ENCODE peak calls at places on chromosome 1, in nine cellular contexts. One of them, this sample, is unnamed.

GRCh38 chr1:221741364-221741970 is 422 bp downstream of the DUSP10 start:
- DNase-seq in upper lobe of right lung: peak
- DNase-seq in pancreas: no peak
- DNase-seq in IMR-90: peak
- DNase-seq in NT2/D1: no peak
- DNase-seq in AG10803: peak
- DNase-seq in CD8-positive, alpha-beta T cell: no peak
- DNase-seq in SJSA1: no peak
- DNase-seq in colonic mucosa: peak
- DNase-seq in this sample: peak

GRCh38 chr1:181971424-181971823 is 90.1 kb downstream of the ZNF648 start:
- DNase-seq in colonic mucosa: no peak
- DNase-seq in NT2/D1: no peak
- DNase-seq in pancreas: no peak
- DNase-seq in SJSA1: no peak
- DNase-seq in CD8-positive, alpha-beta T cell: no peak
- DNase-seq in upper lobe of right lung: no peak
- DNase-seq in AG10803: no peak
- DNase-seq in IMR-90: no peak
- DNase-seq in this sample: no peak

GRCh38 chr1:214899908-214900470 is 182.5 kb upstream of the KCNK2 start:
- DNase-seq in IMR-90: peak
- DNase-seq in SJSA1: no peak
- DNase-seq in pancreas: no peak
- DNase-seq in colonic mucosa: no peak
- DNase-seq in AG10803: peak
- DNase-seq in CD8-positive, alpha-beta T cell: no peak
- DNase-seq in upper lobe of right lung: no peak
- DNase-seq in NT2/D1: no peak
- DNase-seq in this sample: no peak

GRCh38 chr1:172273668-172274396 is 146.7 kb upstream of the C1orf105 start:
- DNase-seq in upper lobe of right lung: no peak
- DNase-seq in AG10803: no peak
- DNase-seq in SJSA1: no peak
- DNase-seq in pancreas: no peak
- DNase-seq in colonic mucosa: no peak
- DNase-seq in NT2/D1: no peak
- DNase-seq in CD8-positive, alpha-beta T cell: no peak
- DNase-seq in IMR-90: no peak
- DNase-seq in this sample: no peak

GRCh38 chr1:29688477-29689365 is 452.4 kb downstream of the PTPRU start:
- DNase-seq in IMR-90: peak
- DNase-seq in NT2/D1: no peak
- DNase-seq in pancreas: no peak
- DNase-seq in AG10803: peak
- DNase-seq in colonic mucosa: no peak
- DNase-seq in CD8-positive, alpha-beta T cell: no peak
- DNase-seq in SJSA1: peak
- DNase-seq in upper lobe of right lung: peak
- DNase-seq in this sample: no peak

GRCh38 chr1:14949836-14950674 is 203.5 kb upstream of the TMEM51 start:
- DNase-seq in upper lobe of right lung: no peak
- DNase-seq in SJSA1: no peak
- DNase-seq in AG10803: no peak
- DNase-seq in IMR-90: no peak
- DNase-seq in CD8-positive, alpha-beta T cell: no peak
- DNase-seq in pancreas: no peak
- DNase-seq in NT2/D1: no peak
- DNase-seq in colonic mucosa: no peak
- DNase-seq in this sample: no peak

GRCh38 chr1:28927442-28928305 is 13.3 kb downstream of the EPB41 start:
- DNase-seq in IMR-90: peak
- DNase-seq in AG10803: peak
- DNase-seq in NT2/D1: no peak
- DNase-seq in pancreas: no peak
- DNase-seq in SJSA1: no peak
- DNase-seq in colonic mucosa: no peak
- DNase-seq in upper lobe of right lung: no peak
- DNase-seq in CD8-positive, alpha-beta T cell: no peak
- DNase-seq in this sample: no peak

GRCh38 chr1:202888204-202888506 is 794 bp downstream of the RABIF start:
- DNase-seq in IMR-90: peak
- DNase-seq in pancreas: no peak
- DNase-seq in CD8-positive, alpha-beta T cell: no peak
- DNase-seq in NT2/D1: no peak
- DNase-seq in upper lobe of right lung: no peak
- DNase-seq in SJSA1: no peak
- DNase-seq in AG10803: peak
- DNase-seq in colonic mucosa: no peak
- DNase-seq in this sample: no peak

GRCh38 chr1:32500387-32501209 is 35.7 kb downstream of the ZBTB8B start:
- DNase-seq in SJSA1: peak
- DNase-seq in upper lobe of right lung: peak
- DNase-seq in AG10803: peak
- DNase-seq in CD8-positive, alpha-beta T cell: no peak
- DNase-seq in NT2/D1: peak
- DNase-seq in colonic mucosa: peak
- DNase-seq in pancreas: peak
- DNase-seq in IMR-90: peak
- DNase-seq in this sample: peak
- H3K4me3 ChIP-seq in SJSA1: peak
- H3K4me3 ChIP-seq in upper lobe of right lung: peak
- H3K4me3 ChIP-seq in AG10803: peak
- H3K4me3 ChIP-seq in CD8-positive, alpha-beta T cell: no peak
- H3K4me3 ChIP-seq in NT2/D1: peak
- H3K4me3 ChIP-seq in colonic mucosa: peak
- H3K4me3 ChIP-seq in pancreas: peak
- H3K4me3 ChIP-seq in IMR-90: peak
- H3K4me3 ChIP-seq in this sample: peak

DNA sequence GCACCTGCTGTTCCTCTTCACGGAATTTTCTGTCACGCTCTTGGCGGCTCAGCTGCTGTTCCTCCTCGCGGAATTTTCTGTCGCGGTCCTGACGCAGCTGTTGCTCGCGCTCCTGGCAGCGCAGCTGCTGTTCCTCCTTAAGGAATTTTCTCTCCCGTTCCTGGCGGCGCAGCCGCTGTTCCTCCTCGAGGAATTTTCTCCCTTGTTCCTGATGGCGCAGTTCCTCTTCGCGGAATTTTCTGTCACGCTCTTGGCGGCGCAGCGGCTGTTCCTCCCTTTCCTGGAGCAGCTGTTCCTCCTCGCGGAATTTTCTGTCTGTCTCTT is 6.4 kb downstream of the TCHH start:
- DNase-seq in CD8-positive, alpha-beta T cell: no peak
- DNase-seq in NT2/D1: no peak
- DNase-seq in IMR-90: no peak
- DNase-seq in upper lobe of right lung: no peak
- DNase-seq in pancreas: no peak
- DNase-seq in colonic mucosa: peak
- DNase-seq in SJSA1: no peak
- DNase-seq in AG10803: peak
- DNase-seq in this sample: no peak
- H3K4me3 ChIP-seq in CD8-positive, alpha-beta T cell: no peak
- H3K4me3 ChIP-seq in NT2/D1: no peak
- H3K4me3 ChIP-seq in IMR-90: no peak
- H3K4me3 ChIP-seq in upper lobe of right lung: peak
- H3K4me3 ChIP-seq in pancreas: no peak
- H3K4me3 ChIP-seq in colonic mucosa: peak
- H3K4me3 ChIP-seq in SJSA1: no peak
- H3K4me3 ChIP-seq in AG10803: peak
- H3K4me3 ChIP-seq in this sample: no peak

GRCh38 chr1:166166701-166167394 is at the start of gene FAM78B:
- DNase-seq in IMR-90: peak
- DNase-seq in colonic mucosa: peak
- DNase-seq in NT2/D1: peak
- DNase-seq in CD8-positive, alpha-beta T cell: peak
- DNase-seq in AG10803: peak
- DNase-seq in pancreas: peak
- DNase-seq in SJSA1: peak
- DNase-seq in upper lobe of right lung: peak
- DNase-seq in this sample: peak

GRCh38 chr1:166165661-166166399 is 971 bp downstream of the FAM78B start:
- DNase-seq in IMR-90: no peak
- DNase-seq in pancreas: peak
- DNase-seq in upper lobe of right lung: no peak
- DNase-seq in SJSA1: peak
- DNase-seq in CD8-positive, alpha-beta T cell: no peak
- DNase-seq in NT2/D1: peak
- DNase-seq in AG10803: peak
- DNase-seq in colonic mucosa: peak
- DNase-seq in this sample: no peak

GRCh38 chr1:166164646-166164994 is 2.2 kb downstream of the FAM78B start:
- DNase-seq in NT2/D1: no peak
- DNase-seq in pancreas: no peak
- DNase-seq in colonic mucosa: no peak
- DNase-seq in upper lobe of right lung: no peak
- DNase-seq in IMR-90: no peak
- DNase-seq in AG10803: no peak
- DNase-seq in SJSA1: no peak
- DNase-seq in CD8-positive, alpha-beta T cell: no peak
- DNase-seq in this sample: no peak

GRCh38 chr1:166166400-166166699 is 451 bp downstream of the FAM78B start:
- DNase-seq in SJSA1: no peak
- DNase-seq in upper lobe of right lung: no peak
- DNase-seq in pancreas: no peak
- DNase-seq in NT2/D1: no peak
- DNase-seq in colonic mucosa: no peak
- DNase-seq in IMR-90: no peak
- DNase-seq in AG10803: no peak
- DNase-seq in CD8-positive, alpha-beta T cell: no peak
- DNase-seq in this sample: no peak

DNA sequence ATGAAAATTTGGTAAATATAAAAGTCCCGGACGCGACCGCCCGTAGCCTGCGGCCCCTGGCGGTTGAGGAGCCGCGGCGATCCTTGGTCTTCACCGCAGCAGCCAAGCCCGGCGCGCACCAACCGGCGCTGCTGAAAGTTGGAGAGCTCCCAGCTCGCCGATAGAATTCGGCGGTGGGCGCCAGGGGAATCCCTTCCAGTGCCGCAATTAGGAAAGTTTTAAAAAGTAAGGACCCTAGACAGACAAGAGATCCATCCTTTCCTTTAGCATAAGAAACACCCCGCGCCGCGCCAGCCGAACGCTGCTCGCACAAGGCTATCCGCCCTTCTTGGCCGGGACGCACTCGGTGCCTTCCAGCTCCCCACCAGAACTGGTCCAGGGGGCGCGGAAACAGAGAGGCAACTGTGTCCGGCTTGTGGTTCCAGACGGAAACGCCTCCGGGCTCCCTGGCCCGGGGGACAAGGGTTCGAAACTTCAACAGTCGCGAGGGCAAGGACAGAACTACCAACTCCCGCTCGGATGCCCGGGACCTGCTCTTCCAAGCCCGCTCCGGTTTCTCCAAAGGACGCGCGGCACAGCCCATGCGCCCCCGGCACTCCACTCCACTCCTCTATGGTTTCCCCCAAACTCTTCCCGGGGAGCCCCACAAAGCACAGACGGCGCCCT is 1.7 kb downstream of the FAM78B start:
- DNase-seq in upper lobe of right lung: peak
- DNase-seq in colonic mucosa: peak
- DNase-seq in SJSA1: peak
- DNase-seq in IMR-90: peak
- DNase-seq in pancreas: peak
- DNase-seq in CD8-positive, alpha-beta T cell: no peak
- DNase-seq in NT2/D1: peak
- DNase-seq in AG10803: peak
- DNase-seq in this sample: peak
- H3K4me3 ChIP-seq in upper lobe of right lung: peak
- H3K4me3 ChIP-seq in colonic mucosa: peak
- H3K4me3 ChIP-seq in SJSA1: no peak
- H3K4me3 ChIP-seq in IMR-90: no peak
- H3K4me3 ChIP-seq in pancreas: peak
- H3K4me3 ChIP-seq in CD8-positive, alpha-beta T cell: peak
- H3K4me3 ChIP-seq in NT2/D1: peak
- H3K4me3 ChIP-seq in AG10803: peak
- H3K4me3 ChIP-seq in this sample: peak

GRCh38 chr1:1165485-1165884 is 8.2 kb upstream of the TTLL10 start:
- DNase-seq in AG10803: no peak
- DNase-seq in NT2/D1: no peak
- DNase-seq in pancreas: no peak
- DNase-seq in upper lobe of right lung: no peak
- DNase-seq in IMR-90: no peak
- DNase-seq in CD8-positive, alpha-beta T cell: no peak
- DNase-seq in SJSA1: no peak
- DNase-seq in colonic mucosa: no peak
- DNase-seq in this sample: no peak
- H3K4me3 ChIP-seq in AG10803: no peak
- H3K4me3 ChIP-seq in NT2/D1: no peak
- H3K4me3 ChIP-seq in pancreas: peak
- H3K4me3 ChIP-seq in upper lobe of right lung: no peak
- H3K4me3 ChIP-seq in IMR-90: no peak
- H3K4me3 ChIP-seq in CD8-positive, alpha-beta T cell: no peak
- H3K4me3 ChIP-seq in SJSA1: no peak
- H3K4me3 ChIP-seq in colonic mucosa: peak
- H3K4me3 ChIP-seq in this sample: peak

DNA sequence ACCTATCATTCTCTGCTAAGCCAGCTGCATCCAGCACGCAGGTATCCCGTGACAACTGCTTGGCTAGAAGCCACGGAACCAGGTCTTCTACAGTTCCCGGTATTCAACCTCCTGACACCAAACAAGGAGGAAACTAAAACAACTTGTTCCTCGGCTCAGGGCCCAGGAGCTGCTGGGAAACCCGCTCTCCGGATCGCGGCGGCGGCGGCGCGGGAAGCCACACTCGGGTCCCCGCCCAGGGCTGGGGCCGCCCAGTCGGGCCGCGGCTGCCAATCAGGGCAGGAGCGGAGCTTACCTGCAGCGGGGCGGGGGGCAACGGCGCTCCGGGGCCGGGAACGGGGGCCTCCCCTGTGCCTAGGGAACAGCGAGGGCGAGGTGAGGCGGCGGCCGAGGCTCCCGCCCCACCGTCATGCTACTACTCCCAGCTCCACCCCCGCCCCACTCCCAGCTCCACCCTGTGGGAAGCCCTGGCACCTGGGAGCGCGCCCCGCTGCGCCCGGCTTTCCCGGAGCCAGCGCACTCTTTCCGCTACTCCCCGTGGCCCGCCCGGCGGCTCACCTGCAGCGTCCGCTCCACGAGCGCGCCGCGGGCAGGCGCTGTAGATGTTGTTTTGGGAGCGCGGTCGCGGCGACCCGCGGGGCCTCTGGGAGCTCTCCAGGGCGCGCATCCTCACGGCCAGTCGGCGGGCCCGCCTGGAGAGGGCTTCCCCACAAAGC is 12.1 kb downstream of the IL24 start:
- DNase-seq in NT2/D1: no peak
- DNase-seq in pancreas: peak
- DNase-seq in IMR-90: no peak
- DNase-seq in AG10803: no peak
- DNase-seq in colonic mucosa: peak
- DNase-seq in upper lobe of right lung: peak
- DNase-seq in CD8-positive, alpha-beta T cell: peak
- DNase-seq in SJSA1: peak
- DNase-seq in this sample: peak
- H3K4me3 ChIP-seq in NT2/D1: peak
- H3K4me3 ChIP-seq in pancreas: peak
- H3K4me3 ChIP-seq in IMR-90: peak
- H3K4me3 ChIP-seq in AG10803: peak
- H3K4me3 ChIP-seq in colonic mucosa: peak
- H3K4me3 ChIP-seq in upper lobe of right lung: peak
- H3K4me3 ChIP-seq in CD8-positive, alpha-beta T cell: peak
- H3K4me3 ChIP-seq in SJSA1: peak
- H3K4me3 ChIP-seq in this sample: peak